ENCODE peak calls at places on chromosomes 16 and 17, in seven cellular contexts. J is brain microvascular endothelial cell, C is AG04449, X is fibroblast of pulmonary artery, O is cardiac fibroblast, L is ascending aorta, Q is epithelial cell of esophagus. G is an unnamed sample.

GRCh38 chr16:83113317-83113716 is 486.5 kb downstream of the CDH13 start:
- DNase-seq in Q (peak), L (no peak), C (no peak), X (peak), O (peak), J (peak), G (no peak)

GRCh38 chr17:76716146-76716833 is 5.5 kb upstream of the MXRA7 start:
- DNase-seq in Q (peak), J (peak), X (peak), O (peak), L (peak), C (peak), G (peak)

GRCh38 chr16:14356064-14356463 is 274.0 kb downstream of the PARN start:
- DNase-seq in O (no peak), Q (no peak), L (no peak), X (no peak), C (no peak), J (no peak), G (no peak)

GRCh38 chr16:4538067-4538385 is 547 bp downstream of the CDIP1 start:
- DNase-seq in C (no peak), Q (peak), J (no peak), L (no peak), X (no peak), O (no peak), G (no peak)

GRCh38 chr17:81537856-81538555 is 9.8 kb downstream of the FSCN2 start:
- DNase-seq in Q (no peak), X (no peak), O (no peak), J (no peak), L (no peak), C (no peak), G (no peak)

GRCh38 chr17:8333281-8333680 is 6.4 kb upstream of the ODF4 start:
- DNase-seq in J (no peak), Q (no peak), X (no peak), C (no peak), O (no peak), L (no peak), G (no peak)

GRCh38 chr17:38464251-38464722 is 36.0 kb downstream of the ARHGAP23 start:
- DNase-seq in C (no peak), J (no peak), L (peak), O (peak), Q (no peak), X (peak), G (no peak)

GRCh38 chr16:10886739-10887269 is 9.8 kb downstream of the CIITA start:
- DNase-seq in O (no peak), C (no peak), L (no peak), J (no peak), Q (no peak), X (no peak), G (no peak)

GRCh38 chr17:73533801-73534574 is 110.3 kb downstream of the SDK2 start:
- DNase-seq in J (no peak), Q (no peak), C (no peak), O (no peak), L (no peak), X (no peak), G (no peak)

GRCh38 chr17:44235583-44235936 is 16.1 kb upstream of the UBTF start:
- DNase-seq in J (peak), C (no peak), O (no peak), X (peak), L (no peak), Q (peak), G (no peak)

GRCh38 chr17:31339906-31340661 is 18.7 kb upstream of the EVI2A start:
- DNase-seq in O (peak), Q (peak), C (peak), X (peak), J (peak), L (no peak), G (peak)

GRCh38 chr16:11576427-11577289 is 10.1 kb downstream of the LITAF start:
- DNase-seq in O (no peak), L (no peak), J (no peak), C (no peak), Q (peak), X (no peak), G (no peak)

GRCh38 chr16:57648590-57649442 is 19.3 kb upstream of the ADGRG3 start:
- DNase-seq in O (peak), C (no peak), J (peak), L (peak), X (peak), Q (peak), G (peak)

GRCh38 chr16:49281843-49282642 is 405 bp upstream of the CBLN1 start:
- DNase-seq in Q (peak), J (peak), X (peak), O (peak), C (no peak), L (peak), G (no peak)

GRCh38 chr17:17453088-17453487 is 23.7 kb upstream of the MED9 start:
- DNase-seq in Q (no peak), C (no peak), L (no peak), X (no peak), O (no peak), J (no peak), G (no peak)

GRCh38 chr17:6461792-6462524 is 17.7 kb downstream of the PIMREG start:
- DNase-seq in X (no peak), O (no peak), Q (no peak), C (no peak), L (no peak), J (no peak), G (no peak)

GRCh38 chr16:88622125-88622524 is 16.2 kb upstream of the IL17C start:
- DNase-seq in J (no peak), C (no peak), Q (no peak), L (no peak), X (no peak), O (no peak), G (no peak)

GRCh38 chr16:81469710-81470481 is 25.3 kb downstream of the CMIP start:
- DNase-seq in X (no peak), L (no peak), J (no peak), C (no peak), O (no peak), Q (no peak), G (no peak)

GRCh38 chr17:82065193-82065637 is 389 bp downstream of the DUS1L start:
- DNase-seq in J (no peak), O (no peak), L (no peak), Q (no peak), X (peak), C (no peak), G (no peak)

GRCh38 chr16:66950971-66951790 is 9.9 kb upstream of the CES3 start:
- DNase-seq in J (no peak), X (no peak), Q (no peak), L (no peak), C (no peak), O (no peak), G (no peak)

GRCh38 chr17:35244345-35245195 is 1.7 kb downstream of the SLFN5 start:
- DNase-seq in C (peak), Q (peak), L (peak), J (peak), O (peak), X (peak), G (no peak)

GRCh38 chr16:56617212-56618085 is 8.1 kb upstream of the MT1E start:
- DNase-seq in J (peak), L (peak), Q (peak), X (peak), C (no peak), O (peak), G (no peak)

GRCh38 chr16:57893559-57894389 is 77.2 kb downstream of the CNGB1 start:
- DNase-seq in Q (peak), C (peak), X (peak), O (peak), J (peak), L (no peak), G (peak)

GRCh38 chr16:79307214-79307613 is 293.3 kb downstream of the MAF start:
- DNase-seq in C (no peak), O (no peak), X (no peak), J (no peak), Q (no peak), L (peak), G (no peak)

GRCh38 chr16:87874639-87875472 is 5.5 kb upstream of the SLC7A5 start:
- DNase-seq in C (no peak), X (no peak), J (no peak), Q (no peak), L (no peak), O (no peak), G (no peak)

GRCh38 chr17:29744121-29744520 is 121.4 kb upstream of the CORO6 start:
- DNase-seq in O (no peak), L (no peak), C (no peak), J (no peak), X (no peak), Q (no peak), G (no peak)

GRCh38 chr16:49458656-49459445 is 85.2 kb downstream of the C16orf78 start:
- DNase-seq in C (no peak), O (no peak), J (no peak), Q (no peak), X (no peak), L (peak), G (no peak)

GRCh38 chr17:43645765-43646481 is 15.8 kb downstream of the MEOX1 start:
- DNase-seq in O (peak), C (no peak), J (no peak), Q (peak), X (peak), L (peak), G (no peak)

GRCh38 chr16:15482068-15482747 is 47.8 kb downstream of the BMERB1 start:
- DNase-seq in O (peak), Q (peak), J (peak), C (peak), L (peak), X (peak), G (peak)

GRCh38 chr16:2235695-2236361 is 416 bp upstream of the DNASE1L2 start:
- DNase-seq in O (no peak), J (no peak), L (no peak), C (no peak), X (no peak), Q (no peak), G (no peak)

GRCh38 chr16:4117250-4117578 is 972 bp upstream of the ADCY9 start:
- DNase-seq in J (no peak), O (no peak), Q (no peak), C (no peak), X (no peak), L (no peak), G (no peak)

GRCh38 chr17:7241047-7241733 is 1.1 kb downstream of the GABARAP start:
- DNase-seq in L (no peak), Q (no peak), X (no peak), J (no peak), O (no peak), C (no peak), G (no peak)

GRCh38 chr16:28063611-28064061 is at the start of gene GSG1L:
- DNase-seq in X (no peak), J (no peak), L (no peak), C (no peak), O (no peak), Q (no peak), G (no peak)
- TF ChIP-seq CTCF in X (no peak), J (no peak), L (peak), C (no peak), O (no peak), Q (no peak), G (no peak)

DNA sequence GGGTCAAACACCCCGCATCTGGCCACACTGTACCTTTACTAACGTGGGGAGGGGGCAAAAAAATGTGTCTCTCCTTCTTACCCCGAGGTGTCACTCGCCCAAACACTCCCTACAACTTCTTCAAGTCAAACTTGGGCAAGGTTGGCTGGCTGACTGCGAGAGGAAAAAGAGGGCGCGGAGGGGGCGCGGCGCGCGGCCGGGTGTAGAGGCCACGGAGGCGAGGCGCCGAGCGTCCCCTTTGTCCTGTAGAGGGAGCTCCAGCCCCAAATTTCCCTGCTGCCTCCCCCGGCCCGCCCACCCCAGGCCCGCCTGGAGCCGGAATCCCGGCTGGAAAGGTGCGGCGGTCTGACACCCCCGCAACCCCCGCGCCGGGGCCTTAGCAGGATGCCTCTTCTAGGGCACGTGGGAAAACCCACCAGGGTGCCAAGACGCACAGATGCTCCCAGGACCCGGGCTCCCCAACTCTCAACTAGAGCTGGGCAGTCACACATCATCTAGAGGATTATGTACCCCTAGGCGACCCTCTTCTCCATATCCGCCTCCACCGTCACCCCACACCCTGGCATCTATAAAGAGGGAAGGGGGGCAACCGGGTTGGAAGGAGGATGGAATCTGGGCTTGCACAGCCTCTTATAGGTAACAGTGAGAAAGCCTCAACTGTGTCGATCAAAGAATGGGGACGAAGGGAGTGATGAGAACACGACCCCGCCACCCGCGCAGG is 4.2 kb downstream of the IRX3 start:
- DNase-seq in J (no peak), Q (peak), O (peak), L (peak), C (no peak), X (peak), G (peak)
- TF ChIP-seq CTCF in J (peak), Q (peak), O (peak), L (peak), C (peak), X (peak), G (peak)

GRCh38 chr17:67601897-67602296 is 115.8 kb upstream of the NOL11 start:
- DNase-seq in O (peak), J (no peak), C (no peak), Q (no peak), L (no peak), X (peak), G (no peak)

GRCh38 chr17:67602439-67602838 is 115.3 kb upstream of the NOL11 start:
- DNase-seq in J (no peak), X (no peak), L (no peak), O (no peak), Q (no peak), C (no peak), G (no peak)

GRCh38 chr17:67605259-67605912 is 112.3 kb upstream of the NOL11 start:
- DNase-seq in C (no peak), Q (no peak), J (no peak), O (peak), X (peak), L (no peak), G (peak)

GRCh38 chr17:67600408-67600807 is 117.3 kb upstream of the NOL11 start:
- DNase-seq in L (no peak), X (no peak), C (no peak), O (no peak), Q (no peak), J (no peak), G (no peak)

DNA sequence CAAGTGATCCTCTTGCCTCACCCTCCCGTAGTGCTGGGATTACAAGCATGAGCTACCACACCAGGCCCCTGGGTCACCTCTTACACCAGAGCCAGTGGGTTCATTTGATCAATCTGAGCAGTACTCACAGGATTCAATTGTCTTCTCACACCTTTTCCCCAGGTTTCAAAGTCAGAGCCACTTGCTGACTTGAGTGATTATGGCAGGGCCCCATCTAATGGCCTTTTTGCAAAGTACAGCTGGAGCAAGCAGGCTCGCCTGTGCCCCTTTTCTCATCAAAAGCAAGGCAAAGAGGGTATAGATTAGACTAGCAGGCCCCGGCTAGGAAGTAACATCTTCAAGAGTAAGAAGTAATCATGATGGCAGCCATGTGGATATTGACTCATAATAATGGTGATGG is 114.8 kb upstream of the NOL11 start:
- DNase-seq in Q (peak), J (peak), X (peak), O (peak), L (no peak), C (no peak), G (peak)
- TF ChIP-seq CTCF in Q (peak), J (peak), X (peak), O (peak), L (no peak), C (peak), G (peak)

GRCh38 chr17:63943745-63944144 is 11.6 kb upstream of the CD79B start:
- DNase-seq in L (no peak), O (no peak), Q (no peak), J (no peak), C (no peak), X (no peak), G (no peak)

GRCh38 chr17:63944736-63945499 is 12.8 kb upstream of the CD79B start:
- DNase-seq in O (no peak), J (no peak), C (no peak), X (no peak), L (no peak), Q (no peak), G (no peak)

GRCh38 chr17:63947711-63948330 is 15.7 kb upstream of the CD79B start:
- DNase-seq in L (no peak), X (no peak), O (no peak), Q (no peak), J (no peak), C (no peak), G (no peak)

GRCh38 chr17:63946440-63947363 is 14.6 kb upstream of the CD79B start:
- DNase-seq in O (peak), X (peak), J (peak), L (no peak), C (no peak), Q (peak), G (no peak)

GRCh38 chr17:63945851-63946439 is 13.8 kb upstream of the CD79B start:
- DNase-seq in J (no peak), C (no peak), L (no peak), Q (no peak), O (no peak), X (no peak), G (no peak)
- TF ChIP-seq CTCF in J (no peak), C (no peak), L (no peak), Q (no peak), O (no peak), X (no peak), G (no peak)

GRCh38 chr17:14818469-14818868 is 446.7 kb downstream of the PMP22 start:
- DNase-seq in C (no peak), O (no peak), Q (no peak), L (no peak), X (no peak), J (no peak), G (no peak)

GRCh38 chr17:14808425-14808824 is 456.7 kb downstream of the PMP22 start:
- DNase-seq in X (no peak), Q (no peak), J (no peak), L (no peak), O (no peak), C (no peak), G (no peak)

GRCh38 chr17:14815079-14815478 is 450.0 kb downstream of the PMP22 start:
- DNase-seq in J (no peak), C (no peak), L (no peak), O (no peak), X (no peak), Q (peak), G (no peak)

DNA sequence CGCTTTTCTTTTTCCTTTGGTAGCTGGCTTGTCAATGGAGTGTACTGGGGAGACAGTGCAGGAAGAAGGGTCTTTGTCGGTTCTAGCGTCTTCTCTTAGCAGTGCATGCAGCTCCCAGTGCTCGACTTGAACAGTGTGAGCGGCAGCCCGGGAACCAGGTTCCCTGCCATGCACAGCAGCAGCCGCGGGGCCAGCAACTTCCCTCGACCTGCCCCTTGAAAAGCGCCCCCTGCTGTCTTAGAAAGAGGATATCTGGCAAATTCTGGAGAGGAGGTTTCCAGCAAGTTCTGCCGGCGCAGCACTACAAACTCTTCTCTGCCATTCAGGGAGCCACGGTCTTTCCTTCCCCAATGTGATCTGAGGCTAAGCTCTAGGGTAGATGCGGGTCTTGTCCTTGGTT is 451.5 kb downstream of the PMP22 start:
- DNase-seq in Q (no peak), L (no peak), X (peak), O (peak), C (no peak), J (no peak), G (no peak)
- TF ChIP-seq CTCF in Q (no peak), L (no peak), X (peak), O (no peak), C (no peak), J (peak), G (no peak)

DNA sequence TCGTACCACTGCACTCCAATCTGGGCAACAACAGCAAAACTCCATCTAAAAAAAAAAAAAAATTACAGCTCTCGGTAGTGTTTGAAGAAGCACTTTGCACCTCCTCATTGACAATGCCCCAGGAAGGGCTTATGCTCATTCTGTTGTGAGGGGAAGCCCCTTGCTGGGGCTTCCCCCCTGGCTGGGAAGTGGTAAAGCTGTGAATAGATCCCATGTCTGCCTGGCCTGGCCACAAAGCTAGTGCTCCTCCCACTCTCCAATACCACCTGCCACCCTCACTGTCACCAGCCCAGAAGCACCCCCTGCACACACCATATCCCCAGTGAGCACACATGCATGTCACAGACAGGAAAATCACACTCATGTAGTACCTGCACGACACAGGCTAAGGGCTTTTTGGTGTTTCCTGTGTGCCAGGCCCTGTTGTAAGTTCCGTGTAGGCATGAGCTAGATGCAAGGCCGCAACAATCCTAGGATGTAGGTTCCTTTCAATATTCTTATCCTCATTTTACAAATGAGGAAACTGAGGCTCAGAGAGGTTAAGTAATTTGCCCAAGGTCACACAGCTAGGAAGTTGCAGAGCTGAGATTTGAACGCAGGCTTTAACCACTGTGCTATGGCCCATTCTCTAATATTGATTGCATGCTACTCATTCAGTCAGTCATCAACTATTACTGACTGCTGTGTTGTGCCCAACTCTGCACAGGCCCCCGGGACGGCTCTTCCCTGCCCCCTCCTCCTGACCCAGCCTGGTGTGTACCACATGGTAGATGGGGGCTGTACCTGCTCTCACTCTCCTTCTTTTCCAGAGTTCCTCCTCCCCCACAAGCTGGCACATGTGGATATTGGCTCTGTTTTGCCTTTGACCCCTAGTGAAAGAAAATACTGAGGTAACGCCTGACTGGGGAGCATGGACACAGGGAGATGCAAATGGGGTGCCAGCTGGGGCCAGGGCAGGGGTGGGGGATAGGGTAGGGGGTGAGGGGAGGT is 11.9 kb upstream of the COL1A1 start:
- DNase-seq in Q (no peak), C (no peak), J (no peak), O (no peak), X (no peak), L (peak), G (no peak)
- TF ChIP-seq CTCF in Q (no peak), C (no peak), J (peak), O (no peak), X (no peak), L (no peak), G (no peak)

GRCh38 chr17:57604771-57605733 is 140.0 kb downstream of the CCDC182 start:
- DNase-seq in C (no peak), J (peak), X (peak), L (no peak), O (peak), Q (peak), G (peak)
- TF ChIP-seq CTCF in C (no peak), J (no peak), X (no peak), L (no peak), O (no peak), Q (no peak), G (peak)